ENCODE peak calls at places on chromosomes 7 and 10, in eight cellular contexts. C is A549, N is GM23338, S is SK-N-SH, W is HL-60, A is HepG2, M is HCT116, J is K562. K is an unnamed sample.

GRCh38 chr7:154304231-154304630 is 252.0 kb downstream of the DPP6 start:
- DNase-seq in M (no peak), J (no peak), S (peak; percentile 65), W (no peak), C (no peak), N (no peak), A (no peak), K (no peak)

GRCh38 chr10:120607016-120607709 is 150.1 kb downstream of the PLPP4 start:
- DNase-seq in N (no peak), A (no peak), J (no peak), M (no peak), S (no peak), W (no peak), C (no peak), K (no peak)

GRCh38 chr10:69065406-69066361 is 22.2 kb upstream of the SRGN start:
- DNase-seq in N (no peak), A (no peak), M (no peak), W (no peak), S (no peak), C (peak; percentile 14), J (no peak), K (no peak)

GRCh38 chr10:111076191-111076681 is 593 bp upstream of the ADRA2A start:
- DNase-seq in M (peak; percentile 13), A (no peak), S (peak; percentile 93), N (peak; percentile 92), W (no peak), J (peak; percentile 29), C (peak; percentile 58), K (peak; percentile 25)

GRCh38 chr7:68925241-68925640 is 673.0 kb upstream of the AUTS2 start:
- DNase-seq in W (no peak), S (no peak), C (no peak), A (no peak), J (no peak), N (no peak), M (no peak), K (no peak)

GRCh38 chr7:155357573-155358041 is 59.9 kb downstream of the INSIG1 start:
- DNase-seq in C (no peak), J (no peak), S (no peak), N (no peak), A (no peak), M (no peak), W (peak; percentile 80), K (no peak)

GRCh38 chr10:48462482-48463020 is 142.3 kb downstream of the ARHGAP22 start:
- DNase-seq in W (no peak), J (no peak), C (no peak), M (no peak), S (no peak), N (no peak), A (no peak), K (no peak)

GRCh38 chr7:69652947-69653701 is 54.8 kb downstream of the AUTS2 start:
- DNase-seq in C (no peak), J (no peak), W (no peak), M (no peak), A (no peak), N (no peak), S (no peak), K (no peak)

GRCh38 chr10:14602807-14603538 is 171.7 kb downstream of the FAM107B start:
- DNase-seq in N (peak; percentile 27), J (no peak), C (no peak), W (no peak), M (no peak), A (no peak), S (no peak), K (no peak)

GRCh38 chr7:150876817-150877526 is 24.7 kb downstream of the AOC1 start:
- DNase-seq in C (peak; percentile 76), A (peak; percentile 56), N (peak; percentile 95), J (peak; percentile 86), M (peak; percentile 87), S (peak; percentile 91), W (peak; percentile 45), K (no peak)

GRCh38 chr7:100102950-100103840 is 1.8 kb downstream of the AP4M1 start:
- DNase-seq in S (peak; percentile 29), A (no peak), N (no peak), C (no peak), M (no peak), J (peak; percentile 40), W (no peak), K (no peak)

GRCh38 chr10:96358851-96359540 is at the start of gene OPALIN:
- DNase-seq in M (no peak), S (no peak), C (no peak), J (no peak), A (no peak), N (no peak), W (no peak), K (no peak)

GRCh38 chr10:64196638-64197315 is 675.6 kb downstream of the REEP3 start:
- DNase-seq in J (no peak), S (no peak), W (no peak), M (no peak), C (no peak), A (no peak), N (no peak), K (no peak)

GRCh38 chr10:121804460-121804859 is 123.4 kb downstream of the ATE1 start:
- DNase-seq in A (no peak), C (no peak), W (no peak), S (no peak), N (no peak), M (no peak), J (no peak), K (no peak)

GRCh38 chr10:74738985-74739567 is 87.3 kb upstream of the KAT6B start:
- DNase-seq in A (peak; percentile 16), C (peak; percentile 17), N (peak; percentile 62), M (no peak), J (peak; percentile 74), W (no peak), S (no peak), K (no peak)

GRCh38 chr7:131015131-131015954 is 281.3 kb upstream of the KLF14 start:
- DNase-seq in N (no peak), J (no peak), A (peak; percentile 27), S (no peak), C (peak; percentile 71), W (no peak), M (peak; percentile 90), K (no peak)

GRCh38 chr7:39413866-39414668 is 152.1 kb upstream of the YAE1 start:
- DNase-seq in M (peak; percentile 26), S (peak; percentile 77), A (peak; percentile 15), W (peak; percentile 4), N (peak; percentile 93), C (peak; percentile 49), J (peak; percentile 36), K (no peak)

GRCh38 chr10:88157981-88158465 is 294.6 kb downstream of the PTEN start:
- DNase-seq in A (no peak), W (no peak), S (no peak), C (peak; percentile 26), M (no peak), J (no peak), N (no peak), K (no peak)

GRCh38 chr7:46752881-46753366 is 829.0 kb downstream of the TNS3 start:
- DNase-seq in C (peak; percentile 54), M (peak; percentile 53), S (no peak), N (no peak), A (no peak), J (no peak), W (no peak), K (peak; percentile 53)

GRCh38 chr7:141184532-141185190 is 110.8 kb downstream of the TMEM178B start:
- DNase-seq in M (no peak), S (no peak), J (no peak), W (no peak), A (no peak), N (no peak), C (no peak), K (no peak)

GRCh38 chr7:32937344-32938174 is 19.7 kb upstream of the FKBP9 start:
- DNase-seq in A (peak; percentile 40), N (no peak), W (no peak), C (peak; percentile 16), M (no peak), J (peak; percentile 61), S (peak; percentile 82), K (no peak)

DNA sequence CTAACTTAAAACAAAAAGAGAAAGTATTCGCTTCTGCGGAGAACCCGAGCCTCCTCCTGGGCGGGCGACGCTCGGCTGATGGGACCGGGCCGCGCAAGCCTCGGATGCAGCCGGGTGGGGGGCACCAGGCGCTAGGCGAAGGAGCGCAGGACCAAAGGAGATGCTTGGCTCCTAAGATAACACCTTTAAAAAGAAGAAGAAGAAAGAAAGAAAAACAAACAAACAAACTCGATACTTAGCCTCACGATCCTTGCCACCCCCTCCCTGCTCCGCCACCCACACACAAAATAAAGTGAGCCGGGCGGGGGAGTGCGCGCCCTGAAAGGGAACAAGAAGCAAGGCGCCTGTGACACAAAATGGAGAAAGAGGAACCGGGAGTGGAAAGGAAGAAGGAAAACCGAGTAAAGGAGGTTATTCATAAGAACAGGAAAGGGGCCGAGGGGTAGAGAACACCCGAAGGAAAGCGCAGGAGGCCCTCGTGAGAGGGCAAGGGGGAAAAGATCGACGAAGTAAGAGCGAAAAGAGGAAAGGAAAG is 34.0 kb upstream of the EBLN1 start:
- DNase-seq in S (peak; percentile 82), M (no peak), A (no peak), C (peak; percentile 41), J (no peak), W (peak; percentile 42), N (peak; percentile 65), K (no peak)
- TF ChIP-seq REST in S (no peak), M (no peak), A (no peak), C (no peak), J (no peak), W (peak; percentile 33), N (no peak), K (no peak)

GRCh38 chr7:37782166-37782565 is 66.2 kb upstream of the NME8 start:
- DNase-seq in M (no peak), J (no peak), N (no peak), A (no peak), W (no peak), S (no peak), C (no peak), K (no peak)
- TF ChIP-seq REST in M (no peak), J (no peak), N (no peak), A (no peak), W (no peak), S (no peak), C (no peak), K (no peak)

DNA sequence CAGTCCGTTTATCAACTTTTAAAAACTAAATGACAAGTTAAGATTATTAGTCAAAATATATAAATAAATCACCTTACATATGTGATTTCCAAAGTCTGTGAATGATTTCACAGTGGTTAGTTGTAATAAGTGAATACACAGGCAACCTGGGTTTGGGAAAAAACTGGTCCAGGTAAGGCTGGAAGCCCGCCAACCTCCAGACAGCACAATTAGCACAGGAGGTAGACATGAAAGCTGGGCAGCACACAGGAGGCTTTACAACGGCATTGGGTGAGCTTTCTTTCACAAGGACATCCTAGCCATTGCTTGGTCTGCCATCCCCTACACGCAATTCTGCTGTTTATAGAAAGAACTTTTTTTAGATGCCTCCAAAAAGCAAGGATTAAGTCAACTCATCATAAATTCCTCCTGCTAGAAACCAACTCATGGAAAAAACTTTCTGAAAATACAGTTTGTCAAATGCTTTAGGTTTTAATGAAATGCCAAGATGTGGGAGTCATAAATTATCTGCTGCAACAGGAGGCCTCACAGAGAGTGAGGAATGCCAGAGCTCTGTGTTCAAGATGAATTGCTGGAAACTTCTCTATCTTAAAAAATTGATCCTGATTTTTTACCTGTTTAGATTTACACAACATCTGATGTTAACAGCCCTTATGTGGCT is 346.8 kb upstream of the NFE2L3 start:
- DNase-seq in N (no peak), W (no peak), C (no peak), M (no peak), A (no peak), S (no peak), J (no peak), K (no peak)
- TF ChIP-seq REST in N (no peak), W (no peak), C (no peak), M (no peak), A (no peak), S (no peak), J (no peak), K (no peak)

GRCh38 chr10:101030492-101031127 is 319 bp downstream of the PDZD7 start:
- DNase-seq in M (no peak), W (no peak), C (no peak), N (peak; percentile 57), J (no peak), S (peak; percentile 53), A (no peak), K (no peak)
- TF ChIP-seq REST in M (no peak), W (no peak), C (no peak), N (no peak), J (no peak), S (no peak), A (no peak), K (no peak)

K was measured in Panc1.